ENCODE peak calls at places on chromosomes 16 and 17, in nine cellular contexts. H is stomach, A is H1, S is breast epithelium, Q is IMR-90, K is spleen, R is heart left ventricle, C is sigmoid colon, V is GM12878. P is an unnamed sample.
A peak's percentile ranks its signal among the peaks of the same experiment; 100 is the strongest.

GRCh38 chr17:66255112-66255511 is 25.9 kb upstream of the APOH start:
- DNase-seq in R (no peak), H (no peak), A (no peak), Q (peak; percentile 83), S (no peak), C (no peak), V (no peak), K (no peak), P (peak; percentile 47)

GRCh38 chr17:12320286-12320685 is 299.6 kb downstream of the MAP2K4 start:
- DNase-seq in R (no peak), A (no peak), Q (peak; percentile 91), C (no peak), K (no peak), V (no peak), S (no peak), H (no peak), P (no peak)

GRCh38 chr17:57874434-57875108 is 24.7 kb upstream of the MRPS23 start:
- DNase-seq in A (peak; percentile 64), R (peak; percentile 90), H (no peak), K (peak; percentile 86), Q (peak; percentile 95), S (no peak), C (peak; percentile 89), V (no peak), P (peak; percentile 83)

GRCh38 chr17:69213059-69213813 is 15.4 kb downstream of the ABCA10 start:
- DNase-seq in A (peak; percentile 34), Q (no peak), V (no peak), K (no peak), H (no peak), S (no peak), C (no peak), R (no peak), P (no peak)

GRCh38 chr17:6498798-6499540 is 54.7 kb downstream of the PIMREG start:
- DNase-seq in V (no peak), K (peak; percentile 47), A (no peak), R (no peak), C (peak; percentile 44), S (peak; percentile 15), H (no peak), Q (no peak), P (no peak)

GRCh38 chr16:71846443-71846842 is 667 bp downstream of the ATXN1L start:
- DNase-seq in R (no peak), K (no peak), V (no peak), H (no peak), A (no peak), C (peak; percentile 66), Q (no peak), S (no peak), P (no peak)

GRCh38 chr17:83183951-83184506 is 104.6 kb downstream of the METRNL start:
- DNase-seq in A (no peak), V (no peak), K (no peak), H (peak; percentile 57), C (no peak), S (peak; percentile 40), Q (no peak), R (peak; percentile 24), P (peak; percentile 12)

GRCh38 chr17:62767997-62768396 is 40.1 kb downstream of the MARCHF10 start:
- DNase-seq in Q (no peak), H (no peak), K (no peak), S (no peak), V (no peak), A (no peak), C (no peak), R (no peak), P (no peak)

GRCh38 chr17:79951361-79952264 is 84.1 kb downstream of the TBC1D16 start:
- DNase-seq in S (peak; percentile 56), R (peak; percentile 47), V (no peak), A (no peak), Q (peak; percentile 89), K (no peak), C (peak; percentile 75), H (peak; percentile 83), P (no peak)

GRCh38 chr16:11742041-11742535 is 569 bp downstream of the TXNDC11 start:
- DNase-seq in V (no peak), Q (no peak), A (no peak), H (peak; percentile 58), K (peak; percentile 93), R (peak; percentile 49), C (peak; percentile 79), S (no peak), P (peak; percentile 39)

GRCh38 chr17:70780031-70780430 is 610.7 kb downstream of the KCNJ2 start:
- DNase-seq in Q (peak; percentile 55), S (no peak), H (no peak), A (no peak), C (no peak), V (no peak), K (no peak), R (no peak), P (no peak)

GRCh38 chr16:87628940-87629339 is 26.6 kb downstream of the JPH3 start:
- DNase-seq in R (no peak), H (no peak), Q (peak; percentile 28), V (no peak), S (no peak), A (no peak), C (no peak), K (no peak), P (no peak)

GRCh38 chr17:64998436-64999190 is 57.9 kb downstream of the GNA13 start:
- DNase-seq in Q (no peak), A (no peak), C (no peak), V (no peak), K (no peak), R (no peak), S (no peak), H (no peak), P (no peak)

GRCh38 chr17:66348605-66349165 is 46.3 kb downstream of the PRKCA start:
- DNase-seq in R (peak; percentile 38), A (no peak), V (no peak), Q (peak; percentile 89), C (peak; percentile 75), S (no peak), H (peak; percentile 39), K (no peak), P (peak; percentile 56)

GRCh38 chr17:66807182-66807581 is 27.7 kb upstream of the CACNG5 start:
- DNase-seq in C (peak; percentile 28), S (no peak), K (peak; percentile 55), V (no peak), A (no peak), Q (no peak), H (peak; percentile 56), R (no peak), P (no peak)

GRCh38 chr17:32495347-32496253 is 8.8 kb downstream of the CDK5R1 start:
- DNase-seq in H (no peak), C (peak; percentile 64), R (peak; percentile 52), A (no peak), K (peak; percentile 88), V (no peak), S (no peak), Q (peak; percentile 30), P (peak; percentile 43)

GRCh38 chr16:23182675-23183485 is at the start of gene SCNN1G:
- DNase-seq in A (no peak), V (no peak), R (no peak), Q (no peak), K (peak; percentile 75), S (no peak), H (peak; percentile 31), C (no peak), P (peak; percentile 12)
- H3K4me3 ChIP-seq in A (peak within 1 kb of the TSS; percentile 64), V (no peak within 1 kb of the TSS), R (peak within 1 kb of the TSS; percentile 34), Q (no peak within 1 kb of the TSS), K (peak within 1 kb of the TSS; percentile 15), S (peak within 1 kb of the TSS; percentile 70), H (peak within 1 kb of the TSS; percentile 49), C (peak within 1 kb of the TSS; percentile 49), P (peak within 1 kb of the TSS; percentile 34)

GRCh38 chr17:81518785-81519283 is 6.2 kb upstream of the ACTG1 start:
- DNase-seq in C (no peak), S (no peak), A (no peak), R (peak; percentile 54), K (peak; percentile 93), H (peak; percentile 70), Q (no peak), V (no peak), P (peak; percentile 49)
- TF ChIP-seq POLR2A in C (no peak), S (no peak), A (no peak), R (no peak), K (no peak), H (no peak), Q (no peak), V (peak; percentile 39), P (no peak)

GRCh38 chr16:74713325-74713724 is 12.7 kb upstream of the MLKL start:
- DNase-seq in V (no peak), A (no peak), Q (no peak), H (no peak), C (no peak), K (no peak), S (no peak), R (no peak), P (no peak)
- H3K4me1 ChIP-seq in V (no peaks in the 10 kb centered on the region), A (no peaks in the 10 kb centered on the region), Q (no peaks in the 10 kb centered on the region), H (no peaks in the 10 kb centered on the region), C (no peaks in the 10 kb centered on the region), K (peaks cover 8% of the 10 kb centered on the region), S (no peaks in the 10 kb centered on the region), R (no peaks in the 10 kb centered on the region), P (no peaks in the 10 kb centered on the region)

GRCh38 chr16:29192329-29193247 is 207.7 kb downstream of the LAT start:
- DNase-seq in A (no peak), C (no peak), S (peak; percentile 37), R (peak; percentile 16), K (peak; percentile 61), Q (no peak), H (no peak), V (no peak), P (peak; percentile 16)

GRCh38 chr16:29198731-29199521 is 207.6 kb downstream of the NPIPB11 start:
- DNase-seq in K (peak; percentile 56), C (peak; percentile 69), S (peak; percentile 27), V (no peak), H (no peak), Q (no peak), R (peak; percentile 21), A (no peak), P (peak; percentile 22)

DNA sequence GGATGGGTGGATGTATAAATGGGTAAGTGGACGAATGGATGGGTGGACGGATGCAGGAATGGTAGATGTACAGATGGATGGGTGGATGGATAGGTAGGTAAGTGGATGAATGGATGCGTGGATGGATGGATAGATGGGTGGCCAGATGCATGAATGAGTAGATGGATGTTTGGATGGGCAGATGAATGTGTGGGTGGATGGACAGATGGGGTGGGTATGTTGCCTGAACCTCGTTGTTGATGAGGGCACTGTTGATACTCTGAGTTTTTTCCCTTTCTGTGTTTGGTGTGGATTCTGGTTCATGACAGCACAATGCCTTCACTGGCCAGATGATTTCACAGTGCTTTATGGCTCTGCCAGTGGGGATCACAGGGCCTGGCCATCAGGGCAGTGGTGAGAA is 208.3 kb downstream of the NPIPB11 start:
- DNase-seq in S (no peak), R (peak; percentile 4), A (no peak), V (no peak), Q (no peak), C (no peak), H (no peak), K (no peak), P (peak; percentile 3)
- H3K4me3 ChIP-seq in S (no peak overlapping the region), R (no peak overlapping the region), A (no peak overlapping the region), V (no peak overlapping the region), Q (no peak overlapping the region), C (no peak overlapping the region), H (no peak overlapping the region), K (no peak overlapping the region), P (no peak overlapping the region)

GRCh38 chr17:17572010-17572785 is 19.3 kb downstream of the PEMT start:
- DNase-seq in K (no peak), A (no peak), S (no peak), C (no peak), R (no peak), H (no peak), V (no peak), Q (no peak), P (no peak)
- TF ChIP-seq POLR2A in K (no peak), A (no peak), S (no peak), C (no peak), R (no peak), H (no peak), V (no peak), Q (no peak), P (no peak)

P was measured in uterus.